ENCODE peak calls at places on chromosome 12, in eight cellular contexts. H is neural crest cell; A is activated CD8-positive, alpha-beta memory T cell treated with anti-CD3 and anti-CD28 coated beads for 1 hour; E is HEK293T; R is SJSA1; I is anterior cingulate cortex; J is iris pigment epithelial cell; D is pulmonary artery endothelial cell. O is an unnamed sample.

GRCh38 chr12:95215925-95216324 is 1.3 kb downstream of the FGD6 start:
- DNase-seq in H (no peak), R (no peak), I (no peak), D (no peak), E (no peak), A (no peak), J (peak), O (no peak)

GRCh38 chr12:63844391-63845341 is at the start of gene SRGAP1:
- DNase-seq in J (peak), A (no peak), R (peak), H (peak), I (peak), E (peak), D (peak), O (no peak)

GRCh38 chr12:1930816-1931597 is 12.6 kb upstream of the CACNA2D4 start:
- DNase-seq in H (no peak), A (no peak), D (no peak), E (no peak), I (no peak), R (peak), J (no peak), O (no peak)

GRCh38 chr12:124804011-124804621 is 59.5 kb downstream of the SCARB1 start:
- DNase-seq in D (no peak), H (no peak), J (peak), E (peak), I (no peak), R (no peak), A (no peak), O (no peak)

GRCh38 chr12:101539148-101539547 is 55.6 kb upstream of the MYBPC1 start:
- DNase-seq in R (no peak), I (no peak), E (no peak), A (no peak), J (peak), H (no peak), D (no peak), O (no peak)

GRCh38 chr12:52813203-52813819 is 605 bp downstream of the KRT4 start:
- DNase-seq in A (no peak), E (no peak), R (peak), D (no peak), I (no peak), J (no peak), H (no peak), O (no peak)

GRCh38 chr12:77064891-77065360 is 443 bp downstream of the E2F7 start:
- DNase-seq in A (no peak), I (no peak), D (no peak), H (no peak), R (no peak), E (peak), J (peak), O (no peak)

GRCh38 chr12:11576104-11576503 is 73.4 kb upstream of the ETV6 start:
- DNase-seq in I (no peak), E (no peak), A (no peak), R (no peak), H (no peak), D (no peak), J (peak), O (no peak)

GRCh38 chr12:2244013-2244861 is 191.4 kb downstream of the CACNA1C start:
- DNase-seq in R (peak), E (peak), I (no peak), A (no peak), D (no peak), H (no peak), J (peak), O (no peak)

GRCh38 chr12:105493091-105493615 is 162.7 kb downstream of the C12orf75 start:
- DNase-seq in E (no peak), A (no peak), R (no peak), J (peak), D (no peak), I (no peak), H (no peak), O (no peak)

GRCh38 chr12:68391905-68392304 is 59.7 kb upstream of the MDM1 start:
- DNase-seq in D (no peak), J (no peak), E (no peak), A (no peak), H (no peak), I (no peak), R (no peak), O (no peak)

GRCh38 chr12:53161119-53161911 is 19.2 kb upstream of the ZNF740 start:
- DNase-seq in J (no peak), A (no peak), E (no peak), D (no peak), I (no peak), H (no peak), R (no peak), O (no peak)

GRCh38 chr12:132478845-132479244 is 11.1 kb upstream of the FBRSL1 start:
- DNase-seq in E (no peak), R (no peak), A (no peak), J (peak), I (no peak), H (no peak), D (no peak), O (no peak)

GRCh38 chr12:21551811-21552469 is 25.8 kb downstream of the SPX start:
- DNase-seq in A (no peak), I (no peak), H (no peak), J (peak), D (no peak), E (no peak), R (no peak), O (no peak)

GRCh38 chr12:132300789-132301722 is 28.3 kb downstream of the GALNT9 start:
- DNase-seq in I (no peak), H (no peak), A (no peak), R (no peak), E (no peak), D (no peak), J (no peak), O (no peak)

GRCh38 chr12:6996040-6996441 is 22.2 kb downstream of the LPCAT3 start:
- DNase-seq in D (no peak), I (no peak), H (no peak), R (no peak), J (peak), A (no peak), E (no peak), O (no peak)

GRCh38 chr12:61385771-61386170 is 874.4 kb upstream of the USP15 start:
- DNase-seq in I (no peak), E (no peak), J (peak), D (no peak), H (no peak), R (no peak), A (no peak), O (no peak)

GRCh38 chr12:132954471-132955048 is 1.5 kb downstream of the ZNF605 start:
- DNase-seq in I (no peak), J (no peak), R (no peak), E (no peak), A (no peak), H (no peak), D (no peak), O (no peak)

GRCh38 chr12:646303-647038 is 16.8 kb downstream of the NINJ2 start:
- DNase-seq in J (peak), H (no peak), E (no peak), R (no peak), I (no peak), A (no peak), D (no peak), O (no peak)

GRCh38 chr12:69070319-69071090 is 137.5 kb upstream of the CPM start:
- DNase-seq in E (peak), H (peak), D (peak), I (no peak), J (peak), R (peak), A (no peak), O (peak)

GRCh38 chr12:34291001-34291400 is 268.7 kb downstream of the ALG10 start:
- DNase-seq in I (no peak), R (no peak), D (no peak), A (no peak), H (no peak), J (no peak), E (no peak), O (no peak)

GRCh38 chr12:131327521-131328488 is 374.1 kb downstream of the ADGRD1 start:
- DNase-seq in E (no peak), R (no peak), J (no peak), D (no peak), I (no peak), A (no peak), H (no peak), O (no peak)

GRCh38 chr12:68675098-68675842 is 11.5 kb upstream of the NUP107 start:
- DNase-seq in R (no peak), E (no peak), I (no peak), D (no peak), H (no peak), J (no peak), A (peak), O (no peak)

GRCh38 chr12:89470741-89471504 is 53.7 kb downstream of the GALNT4 start:
- DNase-seq in R (no peak), D (no peak), E (peak), J (peak), I (no peak), A (no peak), H (no peak), O (no peak)

GRCh38 chr12:57216931-57217871 is 607 bp downstream of the NXPH4 start:
- DNase-seq in R (no peak), I (no peak), E (peak), J (peak), D (no peak), A (no peak), H (no peak), O (no peak)

GRCh38 chr12:71125515-71125914 is 32.3 kb downstream of the TSPAN8 start:
- DNase-seq in A (no peak), D (no peak), J (no peak), E (peak), R (no peak), I (no peak), H (no peak), O (no peak)

GRCh38 chr12:104669851-104670337 is 213.1 kb downstream of the CHST11 start:
- DNase-seq in D (no peak), J (no peak), I (peak), A (no peak), H (no peak), E (no peak), R (no peak), O (no peak)

GRCh38 chr12:12992418-12993175 is 7.5 kb downstream of the HEBP1 start:
- DNase-seq in R (peak), E (no peak), H (no peak), D (no peak), A (no peak), J (peak), I (no peak), O (no peak)

GRCh38 chr12:124640096-124640495 is 72.7 kb upstream of the NCOR2 start:
- DNase-seq in J (peak), R (no peak), A (no peak), I (no peak), E (no peak), H (no peak), D (no peak), O (no peak)

GRCh38 chr12:12008931-12009611 is 61.7 kb upstream of the BCL2L14 start:
- DNase-seq in I (no peak), R (peak), J (peak), D (peak), A (no peak), H (no peak), E (no peak), O (no peak)

GRCh38 chr12:19223018-19223417 is 93.5 kb downstream of the PLEKHA5 start:
- DNase-seq in J (peak), I (no peak), D (no peak), H (no peak), A (no peak), E (peak), R (no peak), O (no peak)

GRCh38 chr12:132603240-132604107 is 6.9 kb downstream of the LRCOL1 start:
- DNase-seq in I (no peak), R (no peak), E (no peak), D (no peak), A (no peak), H (no peak), J (no peak), O (no peak)

GRCh38 chr12:105343836-105344235 is 13.3 kb downstream of the C12orf75 start:
- DNase-seq in I (no peak), D (no peak), A (no peak), R (no peak), E (no peak), J (no peak), H (no peak), O (no peak)

GRCh38 chr12:103314786-103315185 is 181.0 kb downstream of the C12orf42 start:
- DNase-seq in I (no peak), J (no peak), E (no peak), D (no peak), R (no peak), H (no peak), A (no peak), O (no peak)

GRCh38 chr12:58916891-58917570 is 3.3 kb downstream of the LRIG3 start:
- DNase-seq in J (peak), E (no peak), I (no peak), H (no peak), R (no peak), A (no peak), D (no peak), O (no peak)

GRCh38 chr12:122668268-122668667 is 34.9 kb downstream of the HCAR2 start:
- DNase-seq in H (no peak), E (no peak), D (no peak), J (no peak), R (no peak), I (no peak), A (no peak), O (no peak)

GRCh38 chr12:104166465-104166864 is 28.5 kb upstream of the NFYB start:
- DNase-seq in E (no peak), J (no peak), R (no peak), H (no peak), I (no peak), A (no peak), D (no peak), O (no peak)

GRCh38 chr12:3035815-3036702 is 41.1 kb upstream of the TSPAN9 start:
- DNase-seq in H (no peak), A (no peak), J (peak), D (no peak), E (no peak), I (peak), R (no peak), O (peak)

GRCh38 chr12:64009321-64010068 is 165.0 kb downstream of the SRGAP1 start:
- DNase-seq in D (no peak), I (no peak), E (no peak), J (peak), A (no peak), R (no peak), H (no peak), O (no peak)

O was measured in C1 segment of cervical spinal cord.